ENCODE peak calls at places on chromosomes 11 and 22, in nine cellular contexts. F, M, E, Y, T, L, H, V and K are unnamed samples.

GRCh38 chr11:134800130-134800529 is 388.1 kb upstream of the B3GAT1 start:
- DNase-seq in L (peak), E (no peak), H (no peak), Y (no peak), T (no peak), F (no peak), M (no peak), V (no peak), K (no peak)

GRCh38 chr11:28619870-28620540 is 511.8 kb downstream of the METTL15 start:
- DNase-seq in Y (peak), T (peak), V (no peak), E (no peak), H (no peak), F (no peak), M (no peak), L (no peak), K (no peak)

GRCh38 chr11:77153276-77154185 is 25.5 kb downstream of the MYO7A start:
- DNase-seq in H (no peak), Y (no peak), E (no peak), T (no peak), F (no peak), M (no peak), L (no peak), V (no peak), K (peak)

GRCh38 chr11:283405-284080 is 5.3 kb downstream of the NLRP6 start:
- DNase-seq in F (no peak), E (no peak), M (no peak), L (no peak), H (no peak), T (no peak), Y (no peak), V (no peak), K (peak)

GRCh38 chr11:96459751-96460150 is 69.9 kb downstream of the JRKL start:
- DNase-seq in M (no peak), T (no peak), E (no peak), H (no peak), Y (no peak), V (peak), L (no peak), F (no peak), K (no peak)

GRCh38 chr22:38398609-38399401 is 56.2 kb downstream of the KCNJ4 start:
- DNase-seq in H (peak), M (peak), F (peak), L (peak), Y (peak), V (peak), T (peak), E (peak), K (peak)

GRCh38 chr22:37319469-37319868 is 37.2 kb downstream of the CYTH4 start:
- DNase-seq in E (no peak), V (no peak), F (no peak), Y (no peak), L (no peak), H (no peak), T (no peak), M (no peak), K (no peak)

GRCh38 chr11:58927393-58928081 is 11.8 kb upstream of the GLYATL1 start:
- DNase-seq in Y (no peak), M (peak), F (no peak), V (peak), T (no peak), E (peak), L (peak), H (peak), K (peak)

GRCh38 chr11:28834877-28835276 is 726.7 kb downstream of the METTL15 start:
- DNase-seq in T (peak), Y (peak), V (no peak), F (no peak), M (no peak), E (no peak), L (no peak), H (no peak), K (no peak)

GRCh38 chr11:121459413-121460041 is 6.8 kb upstream of the SORL1-AS1 start:
- DNase-seq in E (peak), T (no peak), V (no peak), M (no peak), F (peak), H (no peak), L (no peak), Y (no peak), K (peak)

GRCh38 chr22:19063581-19064353 is 58.4 kb downstream of the DGCR2 start:
- DNase-seq in V (no peak), T (no peak), H (no peak), Y (no peak), E (no peak), F (no peak), M (no peak), L (no peak), K (no peak)

GRCh38 chr11:66022401-66023185 is 3.7 kb downstream of the CATSPER1 start:
- DNase-seq in Y (peak), F (peak), L (peak), V (peak), H (peak), M (peak), E (peak), T (peak), K (peak)

GRCh38 chr11:116578971-116579687 is 193.7 kb downstream of the BUD13 start:
- DNase-seq in Y (no peak), L (peak), H (peak), T (no peak), E (no peak), F (no peak), M (peak), V (peak), K (no peak)

GRCh38 chr22:50202130-50202671 is 1.4 kb downstream of the SELENOO start:
- DNase-seq in E (peak), V (no peak), M (no peak), T (no peak), H (no peak), F (no peak), L (no peak), Y (no peak), K (no peak)

GRCh38 chr11:112279901-112280267 is 19.2 kb upstream of the PLET1 start:
- DNase-seq in Y (peak), F (peak), H (peak), E (peak), V (peak), T (peak), M (peak), L (peak), K (peak)

GRCh38 chr11:102177974-102178631 is 67.9 kb downstream of the YAP1 start:
- DNase-seq in T (peak), L (no peak), V (no peak), H (no peak), Y (peak), M (no peak), E (peak), F (peak), K (no peak)

GRCh38 chr11:1839924-1840779 is 1.4 kb downstream of the TNNI2 start:
- DNase-seq in H (peak), V (peak), E (no peak), T (no peak), F (peak), L (no peak), M (no peak), Y (no peak), K (no peak)

GRCh38 chr22:19984201-19984753 is 32.3 kb downstream of the ARVCF start:
- DNase-seq in F (no peak), E (peak), H (no peak), M (no peak), T (peak), L (no peak), V (no peak), Y (peak), K (peak)

GRCh38 chr11:95805869-95806268 is 15.6 kb downstream of the CEP57 start:
- DNase-seq in M (no peak), T (no peak), Y (no peak), F (no peak), V (no peak), H (no peak), E (no peak), L (no peak), K (no peak)

GRCh38 chr11:116499396-116500001 is 273.3 kb downstream of the BUD13 start:
- DNase-seq in F (peak), Y (peak), T (peak), V (peak), L (peak), M (peak), H (peak), E (peak), K (peak)

GRCh38 chr11:1442163-1442562 is 44.4 kb downstream of the MOB2 start:
- DNase-seq in H (peak), Y (no peak), E (no peak), L (peak), M (peak), F (no peak), V (peak), T (peak), K (no peak)

GRCh38 chr22:33865248-33865647 is 55.0 kb downstream of the LARGE1 start:
- DNase-seq in V (no peak), T (no peak), H (no peak), L (no peak), E (no peak), Y (no peak), F (peak), M (no peak), K (no peak)

GRCh38 chr11:15159085-15159484 is 44.4 kb downstream of the INSC start:
- DNase-seq in L (peak), V (no peak), H (no peak), T (peak), F (peak), E (peak), Y (peak), M (peak), K (no peak)

GRCh38 chr11:113664981-113665710 is 41.0 kb downstream of the TMPRSS5 start:
- DNase-seq in T (peak), E (peak), L (no peak), M (no peak), Y (peak), F (no peak), H (no peak), V (no peak), K (no peak)

GRCh38 chr11:63916837-63917684 is at the start of gene RCOR2:
- DNase-seq in M (peak), E (peak), L (peak), Y (no peak), T (peak), F (peak), H (peak), V (peak), K (peak)

GRCh38 chr11:3989251-3989650 is 105.3 kb upstream of the RRM1 start:
- DNase-seq in Y (no peak), F (no peak), H (peak), M (peak), E (peak), V (no peak), L (peak), T (no peak), K (no peak)

GRCh38 chr11:28242596-28242995 is 134.4 kb downstream of the METTL15 start:
- DNase-seq in V (no peak), F (no peak), M (no peak), Y (no peak), E (no peak), L (no peak), H (no peak), T (no peak), K (no peak)

GRCh38 chr11:26187639-26188038 is 144.3 kb upstream of the ANO3 start:
- DNase-seq in Y (peak), V (no peak), M (no peak), E (peak), H (no peak), T (peak), F (peak), L (no peak), K (no peak)

GRCh38 chr22:44245867-44246266 is 65.1 kb downstream of the PARVG start:
- DNase-seq in T (no peak), Y (no peak), E (no peak), M (no peak), F (no peak), V (no peak), H (no peak), L (no peak), K (no peak)

GRCh38 chr11:67085617-67086016 is 29.0 kb downstream of the RHOD start:
- DNase-seq in E (no peak), T (no peak), V (no peak), M (no peak), F (no peak), L (peak), H (no peak), Y (no peak), K (no peak)

GRCh38 chr11:36775157-36775556 is 177.1 kb upstream of the RAG2 start:
- DNase-seq in M (no peak), E (no peak), V (no peak), F (no peak), Y (peak), T (no peak), L (no peak), H (no peak), K (no peak)